ENCODE peak calls at places on chromosomes 12 and 14, in seven cellular contexts. N is right lobe of liver, D is IMR-90, E is stomach, M is heart right ventricle, H is GM06990, P is mesothelial cell of epicardium. G is an unnamed sample.

GRCh38 chr14:101587403-101587998 is 26.2 kb downstream of the DIO3 start:
- DNase-seq in P (no peak), H (no peak), E (no peak), N (peak), M (no peak), D (no peak), G (no peak)

GRCh38 chr12:43636706-43637105 is 84.7 kb upstream of the ADAMTS20 start:
- DNase-seq in N (no peak), D (no peak), P (no peak), E (no peak), M (no peak), H (no peak), G (no peak)

GRCh38 chr14:89058707-89059106 is 234.3 kb downstream of the TTC8 start:
- DNase-seq in H (no peak), D (peak), M (no peak), E (no peak), N (no peak), P (no peak), G (no peak)

GRCh38 chr14:30180219-30180618 is 252.6 kb upstream of the PRKD1 start:
- DNase-seq in M (no peak), E (no peak), N (no peak), H (no peak), P (no peak), D (peak), G (no peak)

GRCh38 chr12:110149104-110149660 is 25.0 kb downstream of the IFT81 start:
- DNase-seq in D (no peak), E (no peak), P (no peak), N (no peak), H (no peak), M (no peak), G (no peak)

GRCh38 chr12:38614171-38614570 is 291.2 kb downstream of the CPNE8 start:
- DNase-seq in D (no peak), P (no peak), M (no peak), E (no peak), N (no peak), H (no peak), G (no peak)

GRCh38 chr12:121095544-121096198 is 37.0 kb upstream of the P2RX7 start:
- DNase-seq in D (peak), P (peak), M (peak), E (peak), H (peak), N (peak), G (peak)

GRCh38 chr14:77955816-77956796 is 156.2 kb downstream of the ADCK1 start:
- DNase-seq in D (no peak), H (no peak), N (no peak), P (no peak), M (no peak), E (no peak), G (no peak)

GRCh38 chr12:2796187-2796663 is 1.5 kb downstream of the FKBP4 start:
- DNase-seq in H (no peak), P (no peak), M (no peak), D (no peak), E (no peak), N (no peak), G (no peak)

GRCh38 chr12:53300187-53300586 is 692 bp downstream of the MYG1 start:
- DNase-seq in H (no peak), M (no peak), N (no peak), D (peak), P (no peak), E (no peak), G (no peak)

GRCh38 chr14:52124791-52125661 is 56.2 kb upstream of the NID2 start:
- DNase-seq in P (no peak), H (no peak), E (no peak), M (peak), D (peak), N (no peak), G (no peak)

GRCh38 chr12:62250671-62251608 is 9.3 kb upstream of the USP15 start:
- DNase-seq in N (no peak), P (no peak), E (no peak), M (no peak), D (peak), H (peak), G (peak)

GRCh38 chr14:102018251-102018650 is 53.9 kb downstream of the DYNC1H1 start:
- DNase-seq in M (no peak), P (no peak), H (no peak), D (no peak), N (no peak), E (no peak), G (no peak)

GRCh38 chr14:69059658-69060648 is 80.9 kb upstream of the ACTN1 start:
- DNase-seq in M (no peak), E (no peak), D (peak), H (no peak), N (no peak), P (no peak), G (no peak)

GRCh38 chr14:44791730-44792129 is 170.0 kb downstream of the KLHL28 start:
- DNase-seq in M (no peak), D (peak), P (no peak), H (no peak), N (no peak), E (no peak), G (no peak)

GRCh38 chr12:91467686-91468085 is 285.1 kb upstream of the DCN start:
- DNase-seq in P (no peak), D (no peak), E (no peak), H (no peak), N (no peak), M (no peak), G (no peak)

GRCh38 chr14:81176224-81176623 is 44.5 kb downstream of the GTF2A1 start:
- DNase-seq in N (no peak), M (peak), P (no peak), E (peak), H (no peak), D (no peak), G (no peak)

GRCh38 chr14:36333106-36333505 is 12.7 kb upstream of the MBIP start:
- DNase-seq in P (no peak), M (no peak), H (no peak), D (no peak), N (no peak), E (no peak), G (no peak)

GRCh38 chr12:30269491-30269890 is 426.2 kb downstream of the IPO8 start:
- DNase-seq in E (no peak), P (no peak), H (no peak), N (no peak), D (no peak), M (no peak), G (no peak)

GRCh38 chr14:69775012-69775411 is 8.1 kb downstream of the SRSF5 start:
- DNase-seq in M (no peak), D (no peak), E (no peak), H (no peak), P (no peak), N (no peak), G (no peak)

GRCh38 chr12:50104614-50105366 is 982 bp downstream of the GPD1 start:
- DNase-seq in N (no peak), P (no peak), M (no peak), H (no peak), E (no peak), D (no peak), G (no peak)

GRCh38 chr14:55964081-55964480 is 154.1 kb upstream of the PELI2 start:
- DNase-seq in M (no peak), P (no peak), N (no peak), D (no peak), E (no peak), H (no peak), G (no peak)

GRCh38 chr14:96362071-96362964 is 823 bp downstream of the ATG2B start:
- DNase-seq in P (no peak), M (peak), N (peak), D (peak), E (peak), H (peak), G (peak)

GRCh38 chr12:52199294-52199920 is 7.6 kb upstream of the KRT80 start:
- DNase-seq in H (no peak), M (peak), E (no peak), P (no peak), D (no peak), N (no peak), G (no peak)

GRCh38 chr12:89427508-89428156 is 75.3 kb upstream of the DUSP6 start:
- DNase-seq in N (no peak), H (peak), M (no peak), D (no peak), E (no peak), P (no peak), G (peak)

GRCh38 chr14:69535230-69535848 is 39.3 kb downstream of the CCDC177 start:
- DNase-seq in D (peak), N (peak), M (peak), H (no peak), P (peak), E (peak), G (no peak)

GRCh38 chr14:76710093-76711010 is 50.9 kb upstream of the VASH1 start:
- DNase-seq in H (no peak), E (no peak), D (peak), M (peak), N (no peak), P (no peak), G (peak)
- TF ChIP-seq CTCF in H (peak), E (peak), D (peak), M (peak), N (peak), P (peak), G (peak)

GRCh38 chr12:112473056-112473455 is 54.3 kb downstream of the PTPN11 start:
- DNase-seq in P (no peak), H (no peak), M (no peak), E (no peak), N (no peak), D (no peak), G (no peak)
- TF ChIP-seq CTCF in P (no peak), H (peak), M (no peak), E (no peak), N (no peak), D (no peak), G (peak)

DNA sequence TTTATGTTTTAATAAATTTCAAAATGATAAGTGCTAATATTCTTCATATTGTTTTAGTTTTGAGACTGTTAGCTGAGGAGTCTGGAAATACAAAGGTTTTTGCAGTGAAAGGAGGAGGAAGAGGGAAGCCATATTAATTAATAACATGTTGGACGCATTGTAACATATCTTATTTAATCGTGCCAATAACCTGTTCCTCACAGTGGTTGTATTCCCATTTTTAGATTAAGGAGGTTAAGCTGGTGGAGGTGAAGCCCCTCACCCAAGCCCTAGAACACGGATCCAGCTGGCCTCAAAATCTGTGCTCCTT is 92.4 kb downstream of the EML1 start:
- DNase-seq in P (no peak), D (no peak), H (no peak), E (no peak), N (no peak), M (no peak), G (no peak)
- TF ChIP-seq CTCF in P (no peak), D (no peak), H (no peak), E (no peak), N (no peak), M (no peak), G (no peak)

GRCh38 chr14:24436355-24437019 is 6.1 kb downstream of the SDR39U1 start:
- DNase-seq in N (no peak), P (no peak), M (peak), D (peak), H (no peak), E (no peak), G (peak)

GRCh38 chr14:24435998-24436354 is 6.2 kb downstream of the KHNYN start:
- DNase-seq in N (no peak), E (no peak), D (no peak), H (no peak), P (no peak), M (no peak), G (no peak)

GRCh38 chr14:24438198-24439095 is 4.1 kb downstream of the SDR39U1 start:
- DNase-seq in P (no peak), D (no peak), M (no peak), N (no peak), H (no peak), E (no peak), G (no peak)

GRCh38 chr14:24437736-24438067 is 4.9 kb downstream of the SDR39U1 start:
- DNase-seq in M (no peak), H (no peak), P (no peak), D (no peak), E (no peak), N (no peak), G (no peak)

DNA sequence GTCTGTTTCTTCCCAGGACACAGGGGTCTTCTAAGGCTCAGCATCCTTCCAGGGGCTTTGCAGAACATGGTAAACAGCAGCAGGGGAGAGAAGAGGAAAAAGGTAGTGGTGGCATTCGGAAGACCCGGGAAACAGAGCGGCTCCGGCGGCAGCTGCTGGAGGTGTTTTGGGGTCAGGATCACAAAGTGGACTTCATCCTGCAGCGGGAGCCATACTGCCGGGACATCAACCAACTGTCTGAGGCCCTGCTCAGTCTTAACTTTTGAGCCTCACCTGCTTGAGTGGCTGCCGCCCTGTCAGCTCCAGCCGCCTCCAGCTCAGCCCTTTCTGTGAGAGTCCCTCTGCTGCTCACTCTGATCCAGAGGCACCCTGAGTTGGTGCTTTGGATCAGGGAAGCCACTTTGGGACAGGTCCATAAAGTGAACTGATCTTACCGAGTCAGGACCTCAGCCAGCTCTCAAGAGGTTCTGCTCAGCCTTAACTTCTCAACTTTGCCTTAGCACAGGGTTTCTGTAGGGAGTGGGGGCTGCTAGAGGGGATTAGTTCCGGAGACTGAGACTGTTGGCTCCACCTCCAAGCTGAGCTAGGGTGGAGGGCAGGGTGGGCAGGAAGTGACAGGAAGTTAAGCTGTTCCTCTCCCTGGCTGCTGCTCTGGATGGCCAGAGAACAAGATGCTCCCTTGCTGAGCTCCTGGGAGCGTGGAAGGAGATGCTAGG is 5.4 kb downstream of the SDR39U1 start:
- DNase-seq in D (no peak), H (no peak), N (no peak), M (no peak), E (no peak), P (no peak), G (no peak)
- TF ChIP-seq CTCF in D (no peak), H (no peak), N (no peak), M (no peak), E (no peak), P (no peak), G (no peak)

DNA sequence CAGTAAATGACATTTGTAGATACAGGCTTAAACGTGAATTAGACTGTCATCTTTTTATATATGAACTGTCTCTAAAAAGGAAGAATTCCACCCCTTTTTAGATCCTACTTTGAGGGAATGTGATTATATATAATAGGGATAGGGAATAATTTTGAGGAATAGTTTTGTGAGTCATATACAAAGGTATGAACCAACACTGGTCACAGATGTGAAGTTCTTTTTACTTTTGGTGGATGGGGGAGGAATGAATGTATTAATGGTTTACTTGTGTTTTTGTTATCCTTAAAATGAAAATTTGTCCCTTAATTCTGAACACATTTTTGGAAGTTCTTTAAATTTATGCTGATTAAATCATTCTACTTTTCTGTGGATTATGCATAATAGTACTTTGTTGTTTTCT is 30.4 kb downstream of the FRS2 start:
- DNase-seq in N (no peak), D (peak), E (no peak), M (no peak), H (no peak), P (no peak), G (no peak)
- TF ChIP-seq CTCF in N (no peak), D (no peak), E (no peak), M (no peak), H (no peak), P (no peak), G (no peak)

GRCh38 chr14:91371011-91371989 is 46.3 kb downstream of the CCDC88C start:
- DNase-seq in E (no peak), M (no peak), D (no peak), N (no peak), P (no peak), H (no peak), G (no peak)
- TF ChIP-seq CTCF in E (no peak), M (no peak), D (no peak), N (no peak), P (no peak), H (no peak), G (no peak)

GRCh38 chr12:94145231-94145979 is 3.0 kb upstream of the PLXNC1 start:
- DNase-seq in N (no peak), P (no peak), D (peak), E (no peak), H (no peak), M (no peak), G (no peak)
- TF ChIP-seq CTCF in N (peak), P (peak), D (peak), E (no peak), H (peak), M (no peak), G (peak)

G was measured in GM10248.